ENCODE peak calls at places on chromosome 11, in ten cellular contexts. H is MM.1S; N is AG09309; T is RCC 7860; B is T-helper 1 cell; I is activated CD8-positive, alpha-beta T cell treated with anti-CD3 and anti-CD28 coated beads, Interleukin-2, amount 10 ng/mL, durations not matched to agents 7 days and 5 days; U is MCF 10A; A is A549; D is HAP-1; F is CD4-positive, alpha-beta T cell. L is an unnamed sample.

GRCh38 chr11:103985041-103985440 is 51.4 kb upstream of the DDI1 start:
- DNase-seq in I (no peak), N (no peak), H (no peak), F (no peak), D (no peak), U (no peak), T (no peak), A (no peak), B (no peak), L (no peak)

GRCh38 chr11:126150256-126150655 is 61.2 kb downstream of the RPUSD4 start:
- DNase-seq in B (no peak), T (no peak), H (no peak), D (no peak), I (no peak), N (no peak), F (no peak), A (no peak), U (no peak), L (no peak)

GRCh38 chr11:88179966-88180629 is 4.9 kb upstream of the RAB38 start:
- DNase-seq in T (no peak), I (no peak), B (no peak), A (no peak), N (no peak), D (no peak), U (peak), H (no peak), F (no peak), L (no peak)

GRCh38 chr11:75303544-75304224 is 47.8 kb downstream of the ARRB1 start:
- DNase-seq in H (no peak), U (no peak), N (no peak), B (no peak), F (no peak), D (no peak), I (no peak), A (no peak), T (no peak), L (no peak)

GRCh38 chr11:110712643-110713468 is 619 bp upstream of the ARHGAP20 start:
- DNase-seq in N (no peak), D (no peak), U (no peak), I (no peak), B (no peak), T (no peak), H (no peak), F (no peak), A (no peak), L (peak)

GRCh38 chr11:70606248-70606950 is 208.1 kb downstream of the CTTN start:
- DNase-seq in B (no peak), A (no peak), T (no peak), I (no peak), N (no peak), U (no peak), D (no peak), H (no peak), F (no peak), L (no peak)

GRCh38 chr11:64222651-64223000 is 3.4 kb downstream of the TRPT1 start:
- DNase-seq in U (no peak), A (no peak), H (no peak), T (no peak), D (no peak), I (no peak), F (no peak), B (no peak), N (no peak), L (no peak)

GRCh38 chr11:16352707-16353106 is 3.6 kb downstream of the SOX6 start:
- DNase-seq in F (no peak), B (no peak), N (no peak), T (no peak), D (no peak), A (no peak), I (no peak), U (no peak), H (no peak), L (no peak)

GRCh38 chr11:21401496-21401895 is 732.1 kb downstream of the NELL1 start:
- DNase-seq in N (no peak), I (no peak), B (no peak), H (peak), D (no peak), U (no peak), F (no peak), A (no peak), T (no peak), L (no peak)

GRCh38 chr11:123216249-123216648 is 21.2 kb upstream of the CLMP start:
- DNase-seq in D (no peak), U (no peak), B (no peak), F (no peak), N (no peak), T (no peak), H (no peak), I (no peak), A (no peak), L (no peak)

GRCh38 chr11:68146704-68147474 is 25.7 kb upstream of the CHKA start:
- DNase-seq in U (peak), B (no peak), H (no peak), D (peak), T (peak), A (peak), F (no peak), I (no peak), N (no peak), L (no peak)

GRCh38 chr11:63574856-63575602 is 11.8 kb upstream of the PLAAT2 start:
- DNase-seq in B (no peak), T (no peak), H (no peak), A (no peak), D (peak), F (no peak), N (no peak), I (no peak), U (no peak), L (no peak)

GRCh38 chr11:6637871-6638270 is 17.7 kb downstream of the DCHS1 start:
- DNase-seq in U (peak), I (no peak), T (no peak), D (no peak), A (no peak), N (peak), F (no peak), H (no peak), B (no peak), L (no peak)

GRCh38 chr11:96817488-96817887 is 427.7 kb downstream of the JRKL start:
- DNase-seq in N (no peak), F (no peak), U (no peak), H (no peak), B (no peak), A (no peak), I (no peak), T (no peak), D (no peak), L (no peak)

GRCh38 chr11:23875407-23875950 is 621.4 kb upstream of the LUZP2 start:
- DNase-seq in N (no peak), A (no peak), U (no peak), H (no peak), F (no peak), I (no peak), T (no peak), B (no peak), D (no peak), L (no peak)

GRCh38 chr11:79940165-79940564 is 499.3 kb upstream of the TENM4 start:
- DNase-seq in U (no peak), H (no peak), N (no peak), I (no peak), T (no peak), F (no peak), A (no peak), B (no peak), D (no peak), L (no peak)

GRCh38 chr11:72856065-72856464 is 41.9 kb downstream of the ATG16L2 start:
- DNase-seq in F (no peak), I (no peak), B (no peak), A (no peak), T (no peak), N (no peak), D (no peak), U (no peak), H (no peak), L (no peak)

GRCh38 chr11:134466035-134466908 is 54.2 kb upstream of the B3GAT1 start:
- DNase-seq in A (no peak), B (no peak), U (no peak), N (no peak), T (no peak), D (no peak), I (no peak), H (no peak), F (no peak), L (peak)

GRCh38 chr11:67351275-67352005 is 1.9 kb downstream of the POLD4 start:
- DNase-seq in H (peak), D (peak), I (peak), U (peak), N (no peak), F (peak), A (peak), B (peak), T (peak), L (no peak)

GRCh38 chr11:61955031-61955415 is 4.9 kb downstream of the BEST1 start:
- DNase-seq in F (no peak), T (no peak), I (peak), A (peak), U (peak), N (peak), H (no peak), B (no peak), D (no peak), L (peak)

GRCh38 chr11:129815596-129816461 is at the start of gene TMEM45B:
- DNase-seq in I (no peak), B (peak), N (no peak), A (no peak), U (no peak), F (peak), D (no peak), H (no peak), T (no peak), L (no peak)

GRCh38 chr11:115525600-115526006 is 21.4 kb upstream of the CADM1 start:
- DNase-seq in U (no peak), A (no peak), T (no peak), N (no peak), D (no peak), F (no peak), H (no peak), B (no peak), I (no peak), L (no peak)

GRCh38 chr11:120883404-120884135 is 140.3 kb upstream of the TBCEL start:
- DNase-seq in B (no peak), U (peak), I (no peak), N (peak), T (no peak), A (no peak), H (no peak), D (no peak), F (no peak), L (no peak)

GRCh38 chr11:64608260-64608538 is 17.2 kb downstream of the SLC22A12 start:
- DNase-seq in B (no peak), N (no peak), I (no peak), H (no peak), D (no peak), T (no peak), U (no peak), F (no peak), A (no peak), L (no peak)

GRCh38 chr11:68337399-68337835 is 25.0 kb downstream of the LRP5 start:
- DNase-seq in T (no peak), F (no peak), H (no peak), A (no peak), N (no peak), U (peak), D (no peak), B (no peak), I (peak), L (no peak)

GRCh38 chr11:3126207-3126865 is 38.8 kb downstream of the OSBPL5 start:
- DNase-seq in T (no peak), U (peak), H (no peak), I (no peak), A (no peak), N (no peak), D (no peak), B (no peak), F (no peak), L (no peak)

L was measured in neuronal stem cell.